ENCODE peak calls at places on chromosomes 1 and 21, in five cellular contexts. K, H, T, U and D are unnamed samples.

GRCh38 chr1:119363162-119363561 is 5.4 kb upstream of the HAO2 start:
- DNase-seq in U (no peak), H (no peak), K (no peak), T (no peak), D (no peak)

GRCh38 chr1:42931108-42931539 is 27.5 kb downstream of the SLC2A1 start:
- DNase-seq in T (peak), K (peak), H (no peak), U (no peak), D (no peak)

GRCh38 chr1:215277537-215277936 is 195.0 kb downstream of the KCNK2 start:
- DNase-seq in U (no peak), T (peak), H (no peak), K (peak), D (no peak)

GRCh38 chr1:171434717-171435346 is 50.5 kb upstream of the PRRC2C start:
- DNase-seq in U (peak), K (peak), T (peak), H (no peak), D (peak)

GRCh38 chr1:3037281-3038040 is 16.2 kb downstream of the ACTRT2 start:
- DNase-seq in U (no peak), K (no peak), H (no peak), T (no peak), D (no peak)

GRCh38 chr1:29719253-29719652 is 482.9 kb downstream of the PTPRU start:
- DNase-seq in K (peak), T (no peak), U (no peak), H (no peak), D (no peak)

GRCh38 chr1:165928075-165928731 is 100.8 kb downstream of the UCK2 start:
- DNase-seq in H (no peak), U (no peak), T (peak), K (peak), D (no peak)

GRCh38 chr1:9326596-9326995 is 33.9 kb downstream of the SPSB1 start:
- DNase-seq in U (no peak), H (no peak), K (peak), T (peak), D (no peak)

GRCh38 chr21:45528981-45529784 is 13.1 kb downstream of the SLC19A1 start:
- DNase-seq in H (peak), T (no peak), K (no peak), U (no peak), D (no peak)

GRCh38 chr1:109242387-109242786 is 7.0 kb upstream of the CELSR2 start:
- DNase-seq in H (no peak), U (no peak), T (peak), K (peak), D (no peak)

GRCh38 chr1:48341221-48341620 is 118.7 kb downstream of the SLC5A9 start:
- DNase-seq in H (no peak), T (no peak), K (peak), U (no peak), D (no peak)

GRCh38 chr1:19344372-19344810 is 32.3 kb downstream of the SLC66A1 start:
- DNase-seq in U (no peak), H (peak), K (peak), T (peak), D (peak)

GRCh38 chr1:203324103-203325003 is 19.0 kb downstream of the BTG2 start:
- DNase-seq in U (no peak), T (no peak), H (no peak), K (no peak), D (no peak)

GRCh38 chr1:16260814-16261213 is 23.8 kb upstream of the CPLANE2 start:
- DNase-seq in H (no peak), K (peak), U (no peak), T (no peak), D (no peak)

GRCh38 chr1:170027760-170028159 is 46.7 kb downstream of the KIFAP3 start:
- DNase-seq in U (no peak), T (peak), K (peak), H (no peak), D (no peak)

GRCh38 chr1:206832352-206832751 is 33.1 kb upstream of the IL20 start:
- DNase-seq in T (no peak), H (no peak), U (no peak), K (no peak), D (no peak)

GRCh38 chr1:45752441-45753052 is 2.1 kb upstream of the IPP start:
- DNase-seq in T (peak), H (no peak), K (peak), U (no peak), D (no peak)